ENCODE peak calls at places on chromosomes 1 and 21, in four cellular contexts. J is stimulated activated CD4-positive, alpha-beta T cell treated with anti-CD3 and anti-CD28 coated beads, Interleukin-4, amount 100 ng/mL, for 48 hours; K is HT-29; X is NB4. G is an unnamed sample.

GRCh38 chr1:145999321-146000024 is 3.1 kb upstream of the TXNIP start:
- DNase-seq in J (no peak), K (peak), X (no peak), G (no peak)

GRCh38 chr1:204116539-204116938 is 35.3 kb downstream of the ETNK2 start:
- DNase-seq in J (no peak), K (no peak), X (no peak), G (no peak)

GRCh38 chr1:209927466-209927865 is 10.6 kb upstream of the SYT14 start:
- DNase-seq in J (no peak), K (no peak), X (no peak), G (peak)

GRCh38 chr1:46679789-46680573 is 8.3 kb downstream of the TEX38 start:
- DNase-seq in J (no peak), K (no peak), X (no peak), G (no peak)

GRCh38 chr21:34987673-34988072 is 61.4 kb downstream of the RUNX1 start:
- DNase-seq in J (no peak), K (no peak), X (no peak), G (no peak)

GRCh38 chr1:20883766-20884165 is 96.7 kb upstream of the HP1BP3 start:
- DNase-seq in J (no peak), K (no peak), X (no peak), G (no peak)

GRCh38 chr1:98704474-98704873 is 43.0 kb downstream of the SNX7 start:
- DNase-seq in J (no peak), K (no peak), X (no peak), G (no peak)

GRCh38 chr1:244732846-244733450 is 80.0 kb downstream of the DESI2 start:
- DNase-seq in J (no peak), K (no peak), X (no peak), G (no peak)

GRCh38 chr21:42799948-42800347 is 79.4 kb downstream of the WDR4 start:
- DNase-seq in J (no peak), K (no peak), X (no peak), G (no peak)

GRCh38 chr1:43007377-43008105 is 48.9 kb upstream of the SLC2A1 start:
- DNase-seq in J (no peak), K (peak), X (no peak), G (no peak)

GRCh38 chr1:239061770-239062169 is 324.6 kb upstream of the CHRM3 start:
- DNase-seq in J (no peak), K (no peak), X (no peak), G (no peak)

G was measured in MV-4-11.